ENCODE peak calls at places on chromosomes 1 and 21, in ten cellular contexts. W is ovary, H is uterus, Z is IMR-90, Y is heart left ventricle, E is Peyer's patch, T is esophagus squamous epithelium, U is A549, S is prostate gland, C is stomach. O is an unnamed sample.
A peak's percentile ranks its signal among the peaks of the same experiment; 100 is the strongest.

GRCh38 chr1:88595355-88595754 is 88.7 kb upstream of the PKN2 start:
- DNase-seq in W (no peak), E (no peak), Y (no peak), C (no peak), S (no peak), Z (peak; percentile 57), U (no peak), T (no peak), H (no peak), O (no peak)

GRCh38 chr1:46442317-46443161 is 47.1 kb upstream of the DMBX1 start:
- DNase-seq in C (peak; percentile 75), Z (peak; percentile 69), U (peak; percentile 65), Y (peak; percentile 70), H (peak; percentile 63), W (peak; percentile 75), E (peak; percentile 87), T (no peak), S (peak; percentile 26), O (peak; percentile 84)

GRCh38 chr1:172359531-172359991 is 60.9 kb upstream of the C1orf105 start:
- DNase-seq in T (no peak), H (no peak), U (no peak), E (no peak), W (no peak), S (peak; percentile 60), Y (no peak), Z (peak; percentile 54), C (no peak), O (no peak)

GRCh38 chr1:224622831-224623230 is 6.7 kb downstream of the CNIH3 start:
- DNase-seq in H (no peak), Y (no peak), C (no peak), T (no peak), E (no peak), U (no peak), Z (no peak), W (no peak), S (no peak), O (no peak)

GRCh38 chr21:33828083-33828482 is 87.5 kb downstream of the ATP5PO start:
- DNase-seq in U (no peak), E (no peak), C (no peak), T (no peak), S (no peak), Z (no peak), W (no peak), H (no peak), Y (no peak), O (peak; percentile 4)

GRCh38 chr1:214694769-214695168 is 91.8 kb downstream of the CENPF start:
- DNase-seq in C (no peak), Y (no peak), E (no peak), U (no peak), S (no peak), Z (no peak), W (no peak), H (no peak), T (no peak), O (no peak)

GRCh38 chr1:23895993-23896392 is 17.2 kb downstream of the CNR2 start:
- DNase-seq in E (no peak), Z (no peak), T (no peak), S (no peak), W (no peak), C (no peak), H (no peak), Y (no peak), U (no peak), O (no peak)

GRCh38 chr1:7526196-7526866 is 244.8 kb upstream of the VAMP3 start:
- DNase-seq in W (no peak), U (no peak), H (no peak), S (no peak), C (no peak), E (no peak), T (no peak), Y (no peak), Z (no peak), O (no peak)

GRCh38 chr1:208025036-208025435 is 114.1 kb upstream of the CD34 start:
- DNase-seq in Y (no peak), C (no peak), E (no peak), T (no peak), Z (no peak), U (no peak), W (no peak), H (peak; percentile 62), S (no peak), O (no peak)

GRCh38 chr1:30695481-30695880 is 27.9 kb downstream of the MATN1 start:
- DNase-seq in U (no peak), T (no peak), E (peak; percentile 45), H (peak; percentile 64), Y (peak; percentile 6), W (no peak), S (peak; percentile 75), Z (no peak), C (no peak), O (peak; percentile 8)

GRCh38 chr1:9671377-9672140 is 20.0 kb downstream of the PIK3CD start:
- DNase-seq in U (peak; percentile 66), H (no peak), Y (no peak), S (no peak), W (no peak), T (no peak), E (no peak), C (no peak), Z (peak; percentile 84), O (no peak)

GRCh38 chr1:225655509-225656258 is 2.8 kb upstream of the ENAH start:
- DNase-seq in W (peak; percentile 69), H (peak; percentile 50), T (no peak), Y (peak; percentile 52), S (peak; percentile 41), E (peak; percentile 53), C (peak; percentile 48), U (peak; percentile 70), Z (peak; percentile 98), O (peak; percentile 73)

GRCh38 chr1:165912638-165913037 is 85.2 kb downstream of the UCK2 start:
- DNase-seq in H (no peak), S (no peak), C (no peak), U (no peak), Z (no peak), T (no peak), W (no peak), Y (no peak), E (peak; percentile 17), O (no peak)

GRCh38 chr1:79507770-79508169 is 501.2 kb upstream of the ADGRL4 start:
- DNase-seq in Z (no peak), C (no peak), H (no peak), Y (no peak), T (no peak), W (no peak), S (no peak), E (no peak), U (no peak), O (no peak)

GRCh38 chr1:34354367-34354766 is 177.7 kb downstream of the C1orf94 start:
- DNase-seq in W (no peak), H (no peak), S (no peak), Y (no peak), T (no peak), C (no peak), U (no peak), Z (no peak), E (no peak), O (no peak)
- H3K4me3 ChIP-seq in W (no peak overlapping the region), H (no peak overlapping the region), S (no peak overlapping the region), Y (no peak overlapping the region), T (no peak overlapping the region), C (no peak overlapping the region), U (no peak overlapping the region), Z (no peak overlapping the region), E (no peak overlapping the region), O (no peak overlapping the region)

GRCh38 chr1:21322681-21323016 is 32.4 kb upstream of the ECE1 start:
- DNase-seq in U (no peak), T (no peak), W (peak; percentile 63), E (no peak), Z (no peak), C (no peak), S (no peak), H (no peak), Y (no peak), O (no peak)
- TF ChIP-seq POLR2A in U (no peak), T (no peak), W (no peak), E (no peak), Z (no peak), C (no peak), S (no peak), H (no peak), Y (no peak), O (no peak)

GRCh38 chr1:109901106-109901505 is 9.5 kb upstream of the CSF1 start:
- DNase-seq in W (no peak), U (no peak), T (no peak), C (no peak), E (no peak), H (no peak), S (no peak), Y (no peak), Z (no peak), O (no peak)

GRCh38 chr1:109901508-109902145 is 9.0 kb upstream of the CSF1 start:
- DNase-seq in Z (no peak), U (no peak), H (no peak), T (no peak), W (no peak), C (peak; percentile 75), E (peak; percentile 88), Y (peak; percentile 52), S (no peak), O (peak; percentile 69)

GRCh38 chr1:109904105-109904817 is 6.4 kb upstream of the CSF1 start:
- DNase-seq in Y (no peak), U (no peak), C (peak; percentile 42), Z (no peak), T (no peak), E (no peak), H (no peak), S (no peak), W (no peak), O (no peak)

GRCh38 chr1:109903371-109903930 is 7.2 kb upstream of the CSF1 start:
- DNase-seq in E (no peak), Z (no peak), C (no peak), T (no peak), U (no peak), H (no peak), S (no peak), W (no peak), Y (no peak), O (no peak)

GRCh38 chr1:109902204-109902985 is 8.3 kb upstream of the CSF1 start:
- DNase-seq in E (no peak), Y (no peak), T (no peak), Z (no peak), W (no peak), U (no peak), S (no peak), H (no peak), C (no peak), O (no peak)
- H3K4me1 ChIP-seq in E (peaks cover 8% of the 10 kb centered on the region), Y (peaks cover 40% of the 10 kb centered on the region), T (no peaks in the 10 kb centered on the region), Z (no peaks in the 10 kb centered on the region), W (no peaks in the 10 kb centered on the region), U (peaks cover 11% of the 10 kb centered on the region), S (no peaks in the 10 kb centered on the region), H (no peaks in the 10 kb centered on the region), C (peaks cover 35% of the 10 kb centered on the region), O (peaks cover 22% of the 10 kb centered on the region)

DNA sequence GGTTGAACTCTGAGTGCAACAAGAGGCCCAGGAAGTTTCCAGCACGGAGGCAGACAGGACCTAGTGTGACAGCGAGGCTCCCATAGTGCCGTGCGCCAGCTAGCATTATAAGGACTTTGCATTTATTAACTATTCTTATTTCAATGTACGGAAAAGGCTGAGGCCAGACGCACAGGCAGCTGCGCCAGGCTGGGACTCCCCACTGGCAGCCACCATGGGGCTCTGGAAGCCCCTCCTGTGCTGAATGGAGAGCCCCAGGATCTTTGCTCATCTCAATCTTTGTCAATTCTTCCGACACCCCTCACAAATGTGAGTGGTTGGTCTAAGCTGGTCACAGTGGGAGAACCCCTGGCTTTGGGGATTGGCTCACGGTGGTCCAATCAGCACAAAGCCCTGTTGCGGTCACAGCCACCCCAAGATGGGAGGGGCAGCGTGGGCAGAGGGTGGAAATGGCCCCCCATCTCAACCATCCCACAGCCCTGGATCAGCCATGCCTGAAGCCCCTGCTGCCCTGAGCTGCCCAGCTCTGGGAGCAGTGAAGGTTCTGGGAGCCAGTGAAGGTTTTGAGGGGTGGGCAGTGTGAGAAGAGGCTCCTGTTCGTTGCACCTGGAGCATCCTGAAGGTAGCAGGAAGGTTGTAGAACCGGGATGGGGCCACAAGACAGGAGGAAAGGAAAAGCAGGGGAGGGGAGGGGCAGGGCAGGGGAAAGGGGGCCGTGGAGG is 59.5 kb upstream of the ADARB1 start:
- DNase-seq in S (no peak), W (no peak), C (no peak), Z (no peak), U (no peak), Y (no peak), E (no peak), T (no peak), H (no peak), O (peak; percentile 1)
- H3K4me3 ChIP-seq in S (no peak overlapping the region), W (no peak overlapping the region), C (no peak overlapping the region), Z (no peak overlapping the region), U (no peak overlapping the region), Y (no peak overlapping the region), E (no peak overlapping the region), T (no peak overlapping the region), H (no peak overlapping the region), O (no peak overlapping the region)

O was measured in body of pancreas.